ENCODE peak calls at places on chromosomes 1 and 21, in nine cellular contexts. L is omental fat pad, M is ovary, Q is GM23338, C is HL-60, E is ascending aorta, V is HCT116, B is choroid plexus epithelial cell, D is WTC11. J is an unnamed sample.

GRCh38 chr1:91895832-91896556 is 10.0 kb upstream of the TGFBR3 start:
- DNase-seq in L (no peak), M (no peak), Q (no peak), C (no peak), E (no peak), V (no peak), B (no peak), D (no peak), J (no peak)

GRCh38 chr1:58815069-58815679 is 31.3 kb upstream of the JUN start:
- DNase-seq in L (no peak), M (peak), Q (peak), C (peak), E (peak), V (peak), B (peak), D (peak), J (peak)

GRCh38 chr1:82388679-82389078 is 587.9 kb downstream of the ADGRL2 start:
- DNase-seq in L (no peak), M (no peak), Q (no peak), C (no peak), E (no peak), V (no peak), B (peak), D (no peak), J (peak)

GRCh38 chr1:105964879-105965278 is 1091.6 kb upstream of the PRMT6 start:
- DNase-seq in L (no peak), M (no peak), Q (no peak), C (no peak), E (no peak), V (no peak), B (no peak), D (no peak), J (no peak)

GRCh38 chr1:76176020-76176419 is 101.5 kb downstream of the ST6GALNAC3 start:
- DNase-seq in L (no peak), M (no peak), Q (no peak), C (no peak), E (no peak), V (no peak), B (no peak), D (no peak), J (no peak)

GRCh38 chr1:47578026-47578861 is 140.4 kb downstream of the FOXD2 start:
- DNase-seq in L (no peak), M (no peak), Q (peak), C (no peak), E (no peak), V (no peak), B (no peak), D (no peak), J (no peak)

GRCh38 chr1:23722652-23723051 is 20.6 kb upstream of the ELOA start:
- DNase-seq in L (no peak), M (no peak), Q (no peak), C (no peak), E (no peak), V (no peak), B (no peak), D (no peak), J (no peak)

GRCh38 chr1:9798236-9799130 is 25.3 kb downstream of the CLSTN1 start:
- DNase-seq in L (no peak), M (peak), Q (no peak), C (no peak), E (no peak), V (no peak), B (peak), D (no peak), J (no peak)

GRCh38 chr1:225342695-225343094 is 85.1 kb downstream of the LBR start:
- DNase-seq in L (no peak), M (no peak), Q (peak), C (no peak), E (no peak), V (no peak), B (no peak), D (no peak), J (no peak)

GRCh38 chr1:33426906-33427305 is 4.0 kb downstream of the PHC2 start:
- DNase-seq in L (no peak), M (no peak), Q (no peak), C (no peak), E (no peak), V (no peak), B (no peak), D (no peak), J (no peak)

GRCh38 chr1:50110084-50110615 is 1.4 kb downstream of the ELAVL4 start:
- DNase-seq in L (no peak), M (no peak), Q (no peak), C (peak), E (no peak), V (no peak), B (no peak), D (no peak), J (no peak)

GRCh38 chr1:65541161-65541560 is 120.7 kb downstream of the LEPR start:
- DNase-seq in L (no peak), M (no peak), Q (no peak), C (no peak), E (no peak), V (no peak), B (no peak), D (no peak), J (no peak)

GRCh38 chr1:214469290-214469689 is 82.1 kb downstream of the PTPN14 start:
- DNase-seq in L (no peak), M (no peak), Q (no peak), C (no peak), E (no peak), V (no peak), B (no peak), D (no peak), J (no peak)

GRCh38 chr1:12495725-12496124 is 122.3 kb downstream of the DHRS3 start:
- DNase-seq in L (no peak), M (no peak), Q (no peak), C (no peak), E (no peak), V (no peak), B (no peak), D (no peak), J (no peak)

GRCh38 chr1:147494998-147495580 is 46.2 kb upstream of the BCL9 start:
- DNase-seq in L (peak), M (peak), Q (peak), C (no peak), E (peak), V (peak), B (peak), D (peak), J (no peak)

GRCh38 chr1:150748859-150749719 is 16.5 kb downstream of the CTSS start:
- DNase-seq in L (no peak), M (no peak), Q (no peak), C (no peak), E (no peak), V (no peak), B (no peak), D (no peak), J (no peak)

GRCh38 chr1:60989745-60990718 is 92.3 kb upstream of the NFIA start:
- DNase-seq in L (no peak), M (peak), Q (no peak), C (no peak), E (no peak), V (no peak), B (peak), D (no peak), J (no peak)

GRCh38 chr1:154599658-154600057 is 8.3 kb downstream of the ADAR start:
- DNase-seq in L (no peak), M (no peak), Q (no peak), C (no peak), E (no peak), V (no peak), B (no peak), D (no peak), J (no peak)

GRCh38 chr1:110153407-110153950 is 3.2 kb downstream of the SLC6A17 start:
- DNase-seq in L (no peak), M (no peak), Q (no peak), C (no peak), E (no peak), V (no peak), B (no peak), D (no peak), J (no peak)

GRCh38 chr1:110152133-110152785 is 2.0 kb downstream of the SLC6A17 start:
- DNase-seq in L (no peak), M (no peak), Q (no peak), C (no peak), E (no peak), V (no peak), B (peak), D (no peak), J (no peak)

GRCh38 chr1:110150330-110151174 is at the start of gene SLC6A17:
- DNase-seq in L (no peak), M (no peak), Q (peak), C (no peak), E (no peak), V (peak), B (peak), D (peak), J (no peak)

GRCh38 chr1:110151175-110151715 is 951 bp downstream of the SLC6A17 start:
- DNase-seq in L (no peak), M (no peak), Q (peak), C (no peak), E (no peak), V (no peak), B (peak), D (no peak), J (no peak)

GRCh38 chr1:110148961-110149360 is 1.3 kb upstream of the SLC6A17 start:
- DNase-seq in L (no peak), M (no peak), Q (peak), C (no peak), E (no peak), V (peak), B (peak), D (no peak), J (no peak)
- TF ChIP-seq CTCF in L (no peak), M (no peak), Q (peak), C (peak), E (no peak), V (peak), B (peak), D (no peak), J (peak)

GRCh38 chr1:201461193-201461657 is 7.8 kb downstream of the PHLDA3 start:
- DNase-seq in L (no peak), M (no peak), Q (no peak), C (no peak), E (peak), V (peak), B (peak), D (no peak), J (peak)

GRCh38 chr1:201460783-201461182 is 8.2 kb downstream of the PHLDA3 start:
- DNase-seq in L (no peak), M (no peak), Q (no peak), C (no peak), E (no peak), V (no peak), B (no peak), D (no peak), J (no peak)

GRCh38 chr1:201461783-201462441 is 7.1 kb downstream of the PHLDA3 start:
- DNase-seq in L (no peak), M (peak), Q (no peak), C (no peak), E (peak), V (peak), B (peak), D (no peak), J (peak)

GRCh38 chr1:201465698-201466290 is 3.2 kb downstream of the PHLDA3 start:
- DNase-seq in L (no peak), M (no peak), Q (no peak), C (no peak), E (no peak), V (no peak), B (no peak), D (no peak), J (no peak)

GRCh38 chr1:201463071-201463552 is 5.9 kb downstream of the PHLDA3 start:
- DNase-seq in L (no peak), M (no peak), Q (peak), C (no peak), E (no peak), V (no peak), B (peak), D (no peak), J (no peak)
- TF ChIP-seq CTCF in L (no peak), M (no peak), Q (peak), C (no peak), E (no peak), V (no peak), B (peak), D (no peak), J (peak)

DNA sequence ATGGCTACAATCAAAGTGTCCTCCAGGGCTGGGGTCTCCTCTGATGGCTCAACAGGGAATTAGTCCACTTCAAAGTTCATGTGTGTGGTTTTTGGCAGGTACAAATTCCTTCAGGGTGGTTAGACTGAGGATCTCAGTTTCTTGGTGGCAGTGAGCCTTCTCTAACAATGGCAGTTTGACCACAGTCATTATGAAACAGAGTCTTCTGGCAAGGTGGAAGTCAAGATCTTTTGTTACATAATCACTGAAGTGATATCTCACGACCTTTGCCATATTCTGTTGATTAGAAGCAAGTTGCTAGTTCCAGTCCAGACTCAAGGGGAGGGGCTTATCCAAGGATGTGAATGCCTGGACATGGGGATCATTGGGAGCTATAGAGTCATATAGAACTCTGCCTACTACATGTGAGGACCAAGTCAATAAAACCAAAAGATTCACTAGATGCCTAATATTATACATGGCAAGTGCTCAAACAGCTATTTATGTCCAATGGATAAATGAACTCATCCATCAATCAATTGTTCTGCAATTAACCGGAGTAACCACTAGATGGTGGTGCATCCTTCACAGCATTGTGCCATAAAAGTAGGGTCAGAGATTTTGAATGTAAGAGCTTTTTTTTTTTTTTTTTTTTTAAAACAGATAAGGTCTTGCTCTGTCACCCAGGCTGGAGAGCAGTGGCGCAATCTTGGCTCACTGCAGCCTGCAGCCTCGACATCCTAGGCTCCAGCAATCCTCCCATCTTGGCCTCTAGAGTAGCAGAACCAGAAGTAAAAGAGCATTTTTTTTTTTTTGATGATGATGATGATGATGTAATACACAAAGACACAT is 131.9 kb downstream of the CRB1 start:
- DNase-seq in L (no peak), M (no peak), Q (peak), C (peak), E (no peak), V (peak), B (peak), D (peak), J (peak)
- TF ChIP-seq CTCF in L (no peak), M (no peak), Q (peak), C (peak), E (peak), V (peak), B (peak), D (peak), J (peak)

GRCh38 chr1:46086581-46086980 is 45.8 kb downstream of the PIK3R3 start:
- DNase-seq in L (no peak), M (no peak), Q (no peak), C (no peak), E (no peak), V (no peak), B (no peak), D (no peak), J (no peak)

GRCh38 chr1:46084553-46085448 is 47.6 kb downstream of the PIK3R3 start:
- DNase-seq in L (no peak), M (no peak), Q (no peak), C (no peak), E (no peak), V (no peak), B (peak), D (no peak), J (no peak)

GRCh38 chr1:46083579-46083978 is 48.9 kb downstream of the PIK3R3 start:
- DNase-seq in L (no peak), M (no peak), Q (no peak), C (no peak), E (no peak), V (no peak), B (no peak), D (no peak), J (no peak)

GRCh38 chr1:46087891-46088290 is 44.5 kb downstream of the PIK3R3 start:
- DNase-seq in L (no peak), M (no peak), Q (no peak), C (no peak), E (no peak), V (no peak), B (peak), D (no peak), J (no peak)
- TF ChIP-seq CTCF in L (no peak), M (no peak), Q (no peak), C (no peak), E (no peak), V (no peak), B (no peak), D (no peak), J (no peak)

GRCh38 chr1:62097464-62097863 is 97.2 kb upstream of the L1TD1 start:
- DNase-seq in L (no peak), M (no peak), Q (no peak), C (no peak), E (no peak), V (no peak), B (no peak), D (no peak), J (no peak)
- TF ChIP-seq CTCF in L (no peak), M (no peak), Q (no peak), C (no peak), E (no peak), V (no peak), B (no peak), D (no peak), J (no peak)

DNA sequence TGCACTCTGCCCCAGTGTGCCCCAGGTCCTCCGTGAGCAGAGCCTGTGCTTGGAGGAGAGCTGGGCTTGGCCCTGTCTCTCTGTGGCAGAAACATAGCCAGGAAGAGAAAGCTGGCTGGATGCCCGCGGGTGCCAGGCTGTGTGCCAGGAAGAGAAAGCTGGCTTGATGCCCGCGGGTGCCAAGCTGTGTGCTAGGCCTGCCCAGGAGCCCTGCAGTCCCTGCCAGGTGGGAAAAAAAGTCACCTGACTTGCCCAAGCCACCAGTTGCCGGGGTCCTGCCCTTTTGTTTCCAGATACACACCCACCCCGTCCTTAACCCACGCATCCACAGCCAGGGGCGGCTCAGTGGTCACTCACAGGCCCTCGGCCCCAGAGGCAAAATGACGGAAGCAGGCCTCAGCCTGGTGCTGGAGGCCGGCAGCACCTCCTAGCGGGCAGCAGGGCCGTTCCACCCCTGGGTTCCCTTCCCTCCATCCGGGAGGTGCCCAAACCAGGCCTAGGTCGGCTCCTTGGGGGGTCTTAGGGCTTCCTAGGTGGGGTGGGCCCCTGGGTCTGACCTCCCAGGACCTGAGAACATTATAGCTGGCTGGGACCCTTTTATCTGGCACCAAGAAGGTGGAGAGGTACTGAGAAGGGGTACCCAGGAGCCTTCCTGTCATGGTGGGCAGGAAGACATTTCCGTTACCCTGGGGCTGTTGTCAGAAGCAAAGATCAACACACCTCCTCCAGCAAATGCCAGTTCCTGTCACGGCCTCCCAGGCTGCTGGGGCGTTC is 9.1 kb downstream of the ITGB2 start:
- DNase-seq in L (peak), M (no peak), Q (no peak), C (no peak), E (peak), V (no peak), B (no peak), D (no peak), J (peak)
- TF ChIP-seq CTCF in L (no peak), M (no peak), Q (peak), C (peak), E (peak), V (no peak), B (peak), D (no peak), J (peak)

DNA sequence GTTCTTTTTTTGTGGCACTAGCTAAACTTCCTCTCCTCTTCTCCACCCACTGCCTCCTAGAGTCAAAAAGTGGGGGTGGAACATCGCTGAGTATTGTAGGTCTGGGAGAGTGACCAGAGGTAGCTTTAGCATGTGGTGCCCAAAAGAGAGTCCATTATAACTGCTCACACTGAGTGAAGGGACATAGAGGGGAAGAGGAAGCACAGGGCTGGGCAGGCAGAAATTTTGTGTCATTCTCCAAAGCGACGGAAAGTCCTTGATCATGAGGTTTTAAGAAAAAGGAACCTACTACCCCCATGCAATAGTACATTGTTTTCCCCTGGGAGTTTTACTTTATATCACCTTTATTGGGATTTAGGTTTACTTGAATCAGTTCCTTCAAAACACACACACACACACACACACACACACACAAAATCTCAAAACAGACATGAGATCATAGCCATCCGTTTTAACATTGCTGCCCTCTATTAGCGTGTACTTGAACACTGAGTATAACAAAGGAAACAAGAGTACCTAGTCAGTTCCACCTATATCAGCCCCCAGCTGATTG is 4.1 kb downstream of the CD84 start:
- DNase-seq in L (no peak), M (no peak), Q (no peak), C (peak), E (no peak), V (no peak), B (no peak), D (no peak), J (no peak)
- TF ChIP-seq CTCF in L (no peak), M (no peak), Q (no peak), C (no peak), E (no peak), V (no peak), B (no peak), D (no peak), J (no peak)

GRCh38 chr1:22142315-22143064 is 407 bp downstream of the WNT4 start:
- DNase-seq in L (no peak), M (no peak), Q (peak), C (no peak), E (no peak), V (no peak), B (peak), D (peak), J (no peak)
- TF ChIP-seq CTCF in L (no peak), M (no peak), Q (no peak), C (no peak), E (no peak), V (no peak), B (no peak), D (no peak), J (no peak)

J was measured in epithelial cell of proximal tubule.